ENCODE peak calls at places on chromosomes 3 and 15, in eight cellular contexts. L, B, Z, K, D, N, F and U are unnamed samples.

GRCh38 chr3:63763156-63763555 is 55.9 kb upstream of the C3orf49 start:
- DNase-seq in L (no peak), B (no peak), Z (no peak), K (no peak), D (no peak), N (no peak), F (no peak), U (peak; percentile 20)

GRCh38 chr15:62648954-62649353 is 393.6 kb upstream of the TPM1 start:
- DNase-seq in L (no peak), B (no peak), Z (no peak), K (no peak), D (no peak), N (peak; percentile 59), F (peak; percentile 31), U (no peak)

GRCh38 chr15:36428102-36428845 is 151.2 kb upstream of the CDIN1 start:
- DNase-seq in L (peak; percentile 74), B (peak; percentile 66), Z (peak; percentile 18), K (no peak), D (no peak), N (peak; percentile 99), F (peak; percentile 98), U (peak; percentile 90)

GRCh38 chr3:177824190-177824786 is 627.0 kb upstream of the TBL1XR1 start:
- DNase-seq in L (peak; percentile 65), B (peak; percentile 49), Z (no peak), K (peak; percentile 89), D (no peak), N (peak; percentile 75), F (peak; percentile 90), U (peak; percentile 14)

GRCh38 chr3:18825586-18826157 is 322.6 kb upstream of the KCNH8 start:
- DNase-seq in L (no peak), B (no peak), Z (no peak), K (no peak), D (no peak), N (no peak), F (no peak), U (no peak)

GRCh38 chr15:95929232-95929846 is 401.2 kb upstream of the NR2F2 start:
- DNase-seq in L (no peak), B (no peak), Z (no peak), K (no peak), D (no peak), N (no peak), F (peak; percentile 28), U (no peak)

GRCh38 chr3:113211370-113212154 is at the start of gene BOC:
- DNase-seq in L (peak; percentile 17), B (peak; percentile 45), Z (no peak), K (peak; percentile 77), D (peak; percentile 44), N (peak; percentile 69), F (peak; percentile 66), U (peak; percentile 31)

GRCh38 chr3:178859386-178859785 is 212.2 kb downstream of the ZMAT3 start:
- DNase-seq in L (no peak), B (no peak), Z (no peak), K (no peak), D (no peak), N (no peak), F (no peak), U (no peak)

GRCh38 chr3:111373861-111374260 is 168.1 kb upstream of the CD96 start:
- DNase-seq in L (no peak), B (no peak), Z (no peak), K (no peak), D (no peak), N (peak; percentile 22), F (no peak), U (no peak)

GRCh38 chr3:146169891-146170290 is 8.9 kb upstream of the PLOD2 start:
- DNase-seq in L (no peak), B (no peak), Z (no peak), K (no peak), D (no peak), N (peak; percentile 38), F (no peak), U (no peak)

GRCh38 chr3:18751514-18751913 is 326.4 kb upstream of the SATB1 start:
- DNase-seq in L (no peak), B (no peak), Z (no peak), K (no peak), D (no peak), N (no peak), F (no peak), U (no peak)

GRCh38 chr15:42914728-42915497 is 5.7 kb downstream of the TTBK2 start:
- DNase-seq in L (no peak), B (no peak), Z (no peak), K (no peak), D (no peak), N (no peak), F (no peak), U (no peak)

GRCh38 chr3:139537795-139538538 is 1.6 kb downstream of the RBP1 start:
- DNase-seq in L (no peak), B (no peak), Z (no peak), K (no peak), D (no peak), N (no peak), F (no peak), U (no peak)

GRCh38 chr3:135965129-135965505 is 411 bp upstream of the PPP2R3A start:
- DNase-seq in L (no peak), B (no peak), Z (no peak), K (no peak), D (no peak), N (no peak), F (no peak), U (no peak)

GRCh38 chr3:193396451-193397244 is 18.1 kb upstream of the ATP13A5 start:
- DNase-seq in L (no peak), B (no peak), Z (no peak), K (no peak), D (no peak), N (no peak), F (no peak), U (no peak)

DNA sequence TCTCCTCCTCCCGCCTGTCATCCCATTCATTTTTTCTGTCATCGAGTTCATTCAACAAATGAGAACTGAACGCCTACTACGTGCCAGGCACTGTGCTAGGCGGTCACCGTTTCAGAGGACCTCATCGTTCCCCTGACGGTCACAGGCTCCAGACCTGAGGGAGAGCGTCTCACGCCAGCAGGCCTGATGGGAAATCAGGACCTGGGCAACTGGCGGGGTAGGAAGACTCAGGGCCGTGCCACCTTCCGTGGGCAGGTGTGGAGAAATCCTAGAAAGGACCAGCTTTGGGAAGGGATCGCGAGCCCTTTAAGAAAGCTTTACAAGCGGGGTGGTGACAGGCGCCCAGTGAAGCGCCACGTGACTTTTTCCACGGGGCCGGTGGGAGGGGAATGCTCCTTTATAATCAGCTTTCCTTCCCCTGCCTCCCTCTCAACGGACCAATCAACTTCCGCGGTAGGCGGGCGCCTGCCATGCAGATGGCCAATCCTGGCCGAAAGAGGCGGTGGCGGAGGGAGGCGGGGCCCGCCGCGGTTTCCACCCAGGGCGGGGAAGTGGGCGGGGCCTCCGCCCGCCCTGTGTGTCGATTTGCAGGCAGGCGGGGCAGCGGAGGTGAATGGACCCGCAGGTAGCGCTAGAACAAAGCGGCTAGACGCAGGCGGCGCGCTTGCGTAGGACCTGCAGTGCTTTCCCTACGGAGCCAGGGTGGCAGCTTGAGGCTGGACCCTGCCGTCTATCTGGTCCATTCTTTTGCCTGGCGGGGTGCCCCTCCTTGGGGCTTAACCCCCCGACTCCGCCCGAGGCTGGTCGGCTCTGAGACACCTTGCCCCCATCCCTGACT is 816 bp upstream of the DUSP7 start:
- DNase-seq in L (peak; percentile 97), B (peak; percentile 92), Z (peak; percentile 83), K (peak; percentile 100), D (peak; percentile 97), N (peak; percentile 100), F (peak; percentile 99), U (peak; percentile 96)
- TF ChIP-seq CTCF in L (no peak), B (no peak), Z (no peak), K (no peak), D (no peak), N (no peak), F (no peak), U (no peak)

DNA sequence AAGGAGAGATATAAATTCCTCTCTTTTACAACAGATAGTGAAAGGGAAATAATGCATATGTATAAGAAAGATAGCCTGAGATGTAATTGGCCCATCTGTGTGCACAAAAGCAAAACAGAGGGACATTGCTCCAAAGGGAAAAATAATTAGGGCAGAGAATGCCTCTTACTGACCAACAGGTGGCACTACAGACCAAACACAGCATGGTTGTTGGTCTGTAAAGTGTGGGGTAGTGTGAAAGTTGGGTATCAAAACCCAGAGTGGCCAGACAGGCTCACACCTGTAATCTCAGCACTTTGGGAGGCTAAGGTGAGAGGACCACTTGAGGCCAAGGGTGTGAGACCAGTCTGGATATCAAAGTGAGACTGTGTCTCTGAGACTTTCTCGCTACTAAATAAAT is 4.5 kb upstream of the TLNRD1 start:
- DNase-seq in L (no peak), B (no peak), Z (no peak), K (no peak), D (no peak), N (peak; percentile 23), F (peak; percentile 39), U (no peak)
- TF ChIP-seq CTCF in L (peak; percentile 69), B (peak; percentile 28), Z (peak; percentile 70), K (no peak), D (peak; percentile 62), N (peak; percentile 59), F (peak; percentile 50), U (no peak)

DNA sequence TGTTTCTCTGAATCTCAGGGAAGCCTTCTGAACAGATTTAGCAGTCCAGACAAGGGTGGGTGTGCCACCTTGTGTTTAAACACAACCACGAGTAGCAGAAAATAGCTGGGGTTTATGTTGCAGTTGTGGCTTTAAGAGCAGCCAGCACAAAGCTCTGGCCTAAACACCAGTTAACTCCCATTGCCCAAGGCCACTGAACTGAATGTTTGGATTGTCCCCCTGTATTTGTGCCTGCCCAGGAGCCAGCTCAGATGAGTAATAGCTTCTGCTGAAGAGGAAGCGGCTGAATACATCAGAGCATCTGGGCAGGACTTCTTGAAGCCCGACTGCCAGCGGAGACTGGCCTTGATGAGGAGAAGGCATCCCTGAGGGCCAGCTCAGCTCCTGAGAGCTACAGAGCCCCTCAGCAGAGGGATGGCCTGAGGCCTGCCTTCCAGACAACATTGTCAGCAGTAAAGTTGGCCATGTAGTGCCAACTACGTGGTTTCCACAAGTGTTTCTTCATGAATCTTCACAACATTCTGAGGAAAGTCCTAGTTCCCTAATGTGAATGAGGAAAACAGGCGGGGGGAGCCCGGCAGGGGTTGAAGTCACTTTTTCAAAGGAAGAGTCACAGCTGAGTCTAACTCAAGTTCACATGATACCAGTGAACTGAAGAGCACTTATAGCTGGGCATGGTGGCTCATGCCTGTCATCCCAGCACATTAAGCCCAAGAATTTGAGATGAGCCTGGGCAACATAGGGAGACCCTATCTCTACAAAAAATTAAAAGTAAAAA is 65.8 kb upstream of the ZBTB38 start:
- DNase-seq in L (no peak), B (peak; percentile 28), Z (no peak), K (no peak), D (no peak), N (peak; percentile 48), F (peak; percentile 71), U (no peak)
- TF ChIP-seq CTCF in L (no peak), B (peak; percentile 21), Z (peak; percentile 6), K (no peak), D (no peak), N (no peak), F (peak; percentile 11), U (no peak)

GRCh38 chr15:57931570-57931969 is 133.9 kb downstream of the ALDH1A2 start:
- DNase-seq in L (no peak), B (no peak), Z (no peak), K (no peak), D (no peak), N (no peak), F (no peak), U (no peak)
- TF ChIP-seq CTCF in L (no peak), B (no peak), Z (no peak), K (no peak), D (no peak), N (no peak), F (no peak), U (no peak)